ENCODE peak calls at places on chromosome 10, in nine cellular contexts. One of them, this sample, is unnamed.

GRCh38 chr10:3424102-3424803 is 251.7 kb upstream of the PITRM1 start:
- DNase-seq in esophagus squamous epithelium: no peak
- DNase-seq in fibroblast of pulmonary artery: peak
- DNase-seq in astrocyte of the spinal cord: peak
- DNase-seq in osteoblast: peak
- DNase-seq in heart left ventricle: peak
- DNase-seq in IMR-90: no peak
- DNase-seq in hepatocyte: no peak
- DNase-seq in HL-60: peak
- DNase-seq in this sample: peak

GRCh38 chr10:62050941-62051433 is 149.5 kb downstream of the ARID5B start:
- DNase-seq in esophagus squamous epithelium: no peak
- DNase-seq in fibroblast of pulmonary artery: peak
- DNase-seq in astrocyte of the spinal cord: peak
- DNase-seq in osteoblast: peak
- DNase-seq in heart left ventricle: peak
- DNase-seq in IMR-90: peak
- DNase-seq in hepatocyte: peak
- DNase-seq in HL-60: no peak
- DNase-seq in this sample: peak

GRCh38 chr10:3774018-3774813 is 10.8 kb downstream of the KLF6 start:
- DNase-seq in esophagus squamous epithelium: no peak
- DNase-seq in fibroblast of pulmonary artery: peak
- DNase-seq in astrocyte of the spinal cord: peak
- DNase-seq in osteoblast: peak
- DNase-seq in heart left ventricle: no peak
- DNase-seq in IMR-90: peak
- DNase-seq in hepatocyte: peak
- DNase-seq in HL-60: no peak
- DNase-seq in this sample: peak

GRCh38 chr10:36899652-36900051 is 225.7 kb upstream of the ANKRD30A start:
- DNase-seq in esophagus squamous epithelium: no peak
- DNase-seq in fibroblast of pulmonary artery: no peak
- DNase-seq in astrocyte of the spinal cord: no peak
- DNase-seq in osteoblast: no peak
- DNase-seq in heart left ventricle: no peak
- DNase-seq in IMR-90: no peak
- DNase-seq in hepatocyte: no peak
- DNase-seq in HL-60: no peak
- DNase-seq in this sample: no peak

GRCh38 chr10:33330543-33331019 is 3.9 kb downstream of the NRP1 start:
- DNase-seq in esophagus squamous epithelium: no peak
- DNase-seq in fibroblast of pulmonary artery: peak
- DNase-seq in astrocyte of the spinal cord: peak
- DNase-seq in osteoblast: peak
- DNase-seq in heart left ventricle: peak
- DNase-seq in IMR-90: peak
- DNase-seq in hepatocyte: peak
- DNase-seq in HL-60: peak
- DNase-seq in this sample: peak

GRCh38 chr10:130138479-130138866 is 2.3 kb downstream of the GLRX3 start:
- DNase-seq in esophagus squamous epithelium: no peak
- DNase-seq in fibroblast of pulmonary artery: peak
- DNase-seq in astrocyte of the spinal cord: peak
- DNase-seq in osteoblast: peak
- DNase-seq in heart left ventricle: no peak
- DNase-seq in IMR-90: peak
- DNase-seq in hepatocyte: peak
- DNase-seq in HL-60: no peak
- DNase-seq in this sample: peak

GRCh38 chr10:78457804-78458483 is 424.3 kb downstream of the RPS24 start:
- DNase-seq in esophagus squamous epithelium: no peak
- DNase-seq in fibroblast of pulmonary artery: peak
- DNase-seq in astrocyte of the spinal cord: peak
- DNase-seq in osteoblast: no peak
- DNase-seq in heart left ventricle: no peak
- DNase-seq in IMR-90: peak
- DNase-seq in hepatocyte: no peak
- DNase-seq in HL-60: no peak
- DNase-seq in this sample: peak

GRCh38 chr10:113165643-113166042 is 215.6 kb downstream of the TCF7L2 start:
- DNase-seq in esophagus squamous epithelium: no peak
- DNase-seq in fibroblast of pulmonary artery: no peak
- DNase-seq in astrocyte of the spinal cord: no peak
- DNase-seq in osteoblast: no peak
- DNase-seq in heart left ventricle: no peak
- DNase-seq in IMR-90: no peak
- DNase-seq in hepatocyte: no peak
- DNase-seq in HL-60: no peak
- DNase-seq in this sample: no peak

GRCh38 chr10:115772606-115773005 is 500.4 kb downstream of the GFRA1 start:
- DNase-seq in esophagus squamous epithelium: no peak
- DNase-seq in fibroblast of pulmonary artery: peak
- DNase-seq in astrocyte of the spinal cord: peak
- DNase-seq in osteoblast: peak
- DNase-seq in heart left ventricle: no peak
- DNase-seq in IMR-90: peak
- DNase-seq in hepatocyte: no peak
- DNase-seq in HL-60: no peak
- DNase-seq in this sample: peak

GRCh38 chr10:78552261-78552811 is 516.4 kb upstream of the ZMIZ1 start:
- DNase-seq in esophagus squamous epithelium: no peak
- DNase-seq in fibroblast of pulmonary artery: peak
- DNase-seq in astrocyte of the spinal cord: peak
- DNase-seq in osteoblast: no peak
- DNase-seq in heart left ventricle: peak
- DNase-seq in IMR-90: peak
- DNase-seq in hepatocyte: peak
- DNase-seq in HL-60: no peak
- DNase-seq in this sample: peak

GRCh38 chr10:5976689-5977470 is 463 bp downstream of the IL15RA start:
- DNase-seq in esophagus squamous epithelium: no peak
- DNase-seq in fibroblast of pulmonary artery: peak
- DNase-seq in astrocyte of the spinal cord: peak
- DNase-seq in osteoblast: peak
- DNase-seq in heart left ventricle: peak
- DNase-seq in IMR-90: peak
- DNase-seq in hepatocyte: peak
- DNase-seq in HL-60: no peak
- DNase-seq in this sample: no peak

GRCh38 chr10:3813267-3813666 is 28.3 kb upstream of the KLF6 start:
- DNase-seq in esophagus squamous epithelium: no peak
- DNase-seq in fibroblast of pulmonary artery: no peak
- DNase-seq in astrocyte of the spinal cord: no peak
- DNase-seq in osteoblast: no peak
- DNase-seq in heart left ventricle: no peak
- DNase-seq in IMR-90: no peak
- DNase-seq in hepatocyte: no peak
- DNase-seq in HL-60: no peak
- DNase-seq in this sample: no peak

GRCh38 chr10:128369101-128369650 is 243.0 kb upstream of the MKI67 start:
- DNase-seq in esophagus squamous epithelium: no peak
- DNase-seq in fibroblast of pulmonary artery: no peak
- DNase-seq in astrocyte of the spinal cord: no peak
- DNase-seq in osteoblast: no peak
- DNase-seq in heart left ventricle: no peak
- DNase-seq in IMR-90: no peak
- DNase-seq in hepatocyte: no peak
- DNase-seq in HL-60: no peak
- DNase-seq in this sample: no peak

GRCh38 chr10:3548702-3549101 is 236.3 kb downstream of the KLF6 start:
- DNase-seq in esophagus squamous epithelium: no peak
- DNase-seq in fibroblast of pulmonary artery: no peak
- DNase-seq in astrocyte of the spinal cord: peak
- DNase-seq in osteoblast: peak
- DNase-seq in heart left ventricle: no peak
- DNase-seq in IMR-90: peak
- DNase-seq in hepatocyte: no peak
- DNase-seq in HL-60: no peak
- DNase-seq in this sample: no peak

GRCh38 chr10:127450644-127451043 is 98.5 kb upstream of the NPS start:
- DNase-seq in esophagus squamous epithelium: no peak
- DNase-seq in fibroblast of pulmonary artery: no peak
- DNase-seq in astrocyte of the spinal cord: no peak
- DNase-seq in osteoblast: no peak
- DNase-seq in heart left ventricle: no peak
- DNase-seq in IMR-90: no peak
- DNase-seq in hepatocyte: no peak
- DNase-seq in HL-60: no peak
- DNase-seq in this sample: no peak

DNA sequence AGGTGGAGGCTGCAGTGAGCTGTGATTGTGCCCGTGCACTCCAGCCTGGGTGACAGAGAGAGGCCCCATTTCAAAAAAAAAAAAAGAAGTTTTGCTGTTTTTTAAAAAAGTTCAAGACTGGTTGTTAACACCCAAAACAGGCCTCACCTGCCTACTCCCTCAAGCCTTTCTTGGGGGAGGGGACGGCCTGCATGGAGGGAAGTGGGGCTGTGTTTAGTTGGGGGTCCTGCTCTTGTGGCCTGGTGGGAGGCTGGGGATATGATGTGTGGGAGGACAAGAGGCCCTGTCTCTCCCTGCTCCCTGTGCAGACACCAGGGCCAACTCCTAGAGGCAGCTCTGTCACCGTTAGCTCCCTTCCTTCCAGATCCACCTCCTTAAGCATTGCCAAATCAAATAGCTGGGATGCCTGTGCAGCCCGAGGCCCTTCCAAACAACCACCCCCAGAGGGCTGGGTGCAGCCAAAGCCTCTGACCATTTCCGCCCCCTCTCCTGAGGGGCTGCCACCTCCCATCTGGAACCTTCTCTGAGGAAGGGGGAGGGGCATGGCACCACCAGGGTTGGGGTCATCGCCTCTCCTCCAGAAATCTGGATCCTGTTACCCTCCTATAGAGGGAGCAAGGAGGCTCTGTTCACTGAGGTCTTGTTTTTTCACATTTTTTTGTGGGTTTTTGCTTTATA is 32.9 kb upstream of the ANKRD2 start:
- DNase-seq in esophagus squamous epithelium: no peak
- DNase-seq in fibroblast of pulmonary artery: peak
- DNase-seq in astrocyte of the spinal cord: peak
- DNase-seq in osteoblast: peak
- DNase-seq in heart left ventricle: peak
- DNase-seq in IMR-90: peak
- DNase-seq in hepatocyte: peak
- DNase-seq in HL-60: no peak
- DNase-seq in this sample: peak
- TF ChIP-seq CTCF in esophagus squamous epithelium: no peak
- TF ChIP-seq CTCF in fibroblast of pulmonary artery: peak
- TF ChIP-seq CTCF in astrocyte of the spinal cord: peak
- TF ChIP-seq CTCF in osteoblast: peak
- TF ChIP-seq CTCF in heart left ventricle: no peak
- TF ChIP-seq CTCF in IMR-90: peak
- TF ChIP-seq CTCF in hepatocyte: no peak
- TF ChIP-seq CTCF in HL-60: no peak
- TF ChIP-seq CTCF in this sample: peak

GRCh38 chr10:96089670-96090462 is 40.2 kb upstream of the ZNF518A start:
- DNase-seq in esophagus squamous epithelium: peak
- DNase-seq in fibroblast of pulmonary artery: peak
- DNase-seq in astrocyte of the spinal cord: peak
- DNase-seq in osteoblast: peak
- DNase-seq in heart left ventricle: peak
- DNase-seq in IMR-90: peak
- DNase-seq in hepatocyte: no peak
- DNase-seq in HL-60: peak
- DNase-seq in this sample: peak
- H3K4me3 ChIP-seq in esophagus squamous epithelium: peak
- H3K4me3 ChIP-seq in fibroblast of pulmonary artery: peak
- H3K4me3 ChIP-seq in astrocyte of the spinal cord: peak
- H3K4me3 ChIP-seq in osteoblast: peak
- H3K4me3 ChIP-seq in heart left ventricle: peak
- H3K4me3 ChIP-seq in IMR-90: peak
- H3K4me3 ChIP-seq in hepatocyte: no peak
- H3K4me3 ChIP-seq in HL-60: peak
- H3K4me3 ChIP-seq in this sample: peak

GRCh38 chr10:110163841-110164240 is 43.6 kb upstream of the MXI1 start:
- DNase-seq in esophagus squamous epithelium: no peak
- DNase-seq in fibroblast of pulmonary artery: no peak
- DNase-seq in astrocyte of the spinal cord: no peak
- DNase-seq in osteoblast: no peak
- DNase-seq in heart left ventricle: no peak
- DNase-seq in IMR-90: no peak
- DNase-seq in hepatocyte: no peak
- DNase-seq in HL-60: no peak
- DNase-seq in this sample: no peak

GRCh38 chr10:110165239-110165638 is 42.2 kb upstream of the MXI1 start:
- DNase-seq in esophagus squamous epithelium: no peak
- DNase-seq in fibroblast of pulmonary artery: no peak
- DNase-seq in astrocyte of the spinal cord: no peak
- DNase-seq in osteoblast: no peak
- DNase-seq in heart left ventricle: no peak
- DNase-seq in IMR-90: no peak
- DNase-seq in hepatocyte: no peak
- DNase-seq in HL-60: no peak
- DNase-seq in this sample: no peak

GRCh38 chr10:110163192-110163773 is 44.1 kb upstream of the MXI1 start:
- DNase-seq in esophagus squamous epithelium: no peak
- DNase-seq in fibroblast of pulmonary artery: no peak
- DNase-seq in astrocyte of the spinal cord: no peak
- DNase-seq in osteoblast: no peak
- DNase-seq in heart left ventricle: no peak
- DNase-seq in IMR-90: no peak
- DNase-seq in hepatocyte: no peak
- DNase-seq in HL-60: no peak
- DNase-seq in this sample: no peak

GRCh38 chr10:110165867-110166266 is 41.5 kb upstream of the MXI1 start:
- DNase-seq in esophagus squamous epithelium: no peak
- DNase-seq in fibroblast of pulmonary artery: no peak
- DNase-seq in astrocyte of the spinal cord: no peak
- DNase-seq in osteoblast: no peak
- DNase-seq in heart left ventricle: no peak
- DNase-seq in IMR-90: no peak
- DNase-seq in hepatocyte: no peak
- DNase-seq in HL-60: no peak
- DNase-seq in this sample: no peak

GRCh38 chr10:110162749-110163148 is 44.7 kb upstream of the MXI1 start:
- DNase-seq in esophagus squamous epithelium: no peak
- DNase-seq in fibroblast of pulmonary artery: no peak
- DNase-seq in astrocyte of the spinal cord: no peak
- DNase-seq in osteoblast: no peak
- DNase-seq in heart left ventricle: no peak
- DNase-seq in IMR-90: no peak
- DNase-seq in hepatocyte: no peak
- DNase-seq in HL-60: peak
- DNase-seq in this sample: no peak
- TF ChIP-seq CTCF in esophagus squamous epithelium: no peak
- TF ChIP-seq CTCF in fibroblast of pulmonary artery: no peak
- TF ChIP-seq CTCF in astrocyte of the spinal cord: no peak
- TF ChIP-seq CTCF in osteoblast: no peak
- TF ChIP-seq CTCF in heart left ventricle: no peak
- TF ChIP-seq CTCF in IMR-90: no peak
- TF ChIP-seq CTCF in hepatocyte: no peak
- TF ChIP-seq CTCF in HL-60: no peak
- TF ChIP-seq CTCF in this sample: peak

DNA sequence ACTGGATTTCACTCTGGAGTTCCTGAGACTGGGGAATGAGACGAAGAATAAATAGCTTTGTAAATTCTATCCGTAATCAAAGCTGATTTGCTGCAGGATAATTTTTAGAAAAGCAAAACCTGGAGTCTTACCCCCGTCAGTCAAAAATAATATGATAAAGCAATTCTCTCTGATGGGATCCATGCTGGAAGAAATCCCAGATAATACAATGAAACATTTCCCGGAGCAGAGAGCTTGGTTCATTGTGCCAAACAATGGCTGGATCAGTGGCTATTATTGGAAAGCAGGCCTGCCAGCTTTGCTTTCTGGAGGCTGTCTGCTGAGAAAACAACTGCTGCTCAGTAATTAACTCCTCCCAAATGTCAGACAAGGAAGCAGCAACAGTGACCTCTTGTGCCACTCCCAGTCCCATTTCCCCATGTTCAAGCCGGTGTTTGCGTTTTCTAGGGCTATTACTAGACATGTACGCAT is 609.4 kb upstream of the PCDH15 start:
- DNase-seq in esophagus squamous epithelium: no peak
- DNase-seq in fibroblast of pulmonary artery: peak
- DNase-seq in astrocyte of the spinal cord: no peak
- DNase-seq in osteoblast: no peak
- DNase-seq in heart left ventricle: peak
- DNase-seq in IMR-90: no peak
- DNase-seq in hepatocyte: peak
- DNase-seq in HL-60: no peak
- DNase-seq in this sample: peak
- H3K4me3 ChIP-seq in esophagus squamous epithelium: no peak
- H3K4me3 ChIP-seq in fibroblast of pulmonary artery: no peak
- H3K4me3 ChIP-seq in astrocyte of the spinal cord: no peak
- H3K4me3 ChIP-seq in osteoblast: no peak
- H3K4me3 ChIP-seq in heart left ventricle: no peak
- H3K4me3 ChIP-seq in IMR-90: no peak
- H3K4me3 ChIP-seq in hepatocyte: no peak
- H3K4me3 ChIP-seq in HL-60: no peak
- H3K4me3 ChIP-seq in this sample: no peak